ENCODE peak calls at places on chromosomes 16 and 17, in five cellular contexts. G, Y, R, K and C are unnamed samples.

GRCh38 chr16:21626659-21627277 is 25.6 kb downstream of the IGSF6 start:
- DNase-seq in G (peak), Y (peak), R (no peak), K (peak), C (no peak)

GRCh38 chr16:55539488-55539887 is 27.0 kb upstream of the CAPNS2 start:
- DNase-seq in G (no peak), Y (no peak), R (no peak), K (no peak), C (no peak)

GRCh38 chr17:49117581-49118230 is 14.9 kb upstream of the B4GALNT2 start:
- DNase-seq in G (no peak), Y (no peak), R (no peak), K (no peak), C (no peak)

GRCh38 chr17:32007463-32008298 is 498 bp downstream of the LRRC37B start:
- DNase-seq in G (peak), Y (peak), R (peak), K (no peak), C (peak)

GRCh38 chr17:49104511-49105074 is 28.0 kb upstream of the B4GALNT2 start:
- DNase-seq in G (no peak), Y (no peak), R (no peak), K (no peak), C (no peak)

GRCh38 chr16:83549836-83550569 is 257.8 kb upstream of the HSBP1 start:
- DNase-seq in G (no peak), Y (no peak), R (no peak), K (no peak), C (no peak)

GRCh38 chr16:75218256-75219076 is at the start of gene CTRB1:
- DNase-seq in G (no peak), Y (no peak), R (peak), K (no peak), C (no peak)

GRCh38 chr16:371729-372521 is 1.6 kb upstream of the MRPL28 start:
- DNase-seq in G (no peak), Y (no peak), R (no peak), K (no peak), C (peak)

GRCh38 chr16:74611721-74612120 is 4.8 kb upstream of the GLG1 start:
- DNase-seq in G (no peak), Y (no peak), R (no peak), K (no peak), C (no peak)

GRCh38 chr17:6455321-6455705 is 11.1 kb downstream of the PIMREG start:
- DNase-seq in G (no peak), Y (no peak), R (no peak), K (peak), C (peak)

GRCh38 chr16:23905027-23905426 is 69.2 kb downstream of the PRKCB start:
- DNase-seq in G (no peak), Y (peak), R (no peak), K (peak), C (no peak)

GRCh38 chr16:62954144-62955032 is 918.1 kb upstream of the CDH8 start:
- DNase-seq in G (no peak), Y (no peak), R (no peak), K (no peak), C (no peak)

GRCh38 chr17:2101448-2102257 is 46.8 kb downstream of the HIC1 start:
- DNase-seq in G (no peak), Y (no peak), R (peak), K (no peak), C (no peak)

GRCh38 chr17:83195330-83196087 is 116.1 kb downstream of the METRNL start:
- DNase-seq in G (peak), Y (no peak), R (no peak), K (no peak), C (peak)

GRCh38 chr17:63786961-63787711 is 13.2 kb downstream of the DDX42 start:
- DNase-seq in G (no peak), Y (no peak), R (no peak), K (no peak), C (no peak)

GRCh38 chr16:48499822-48500440 is 110.0 kb downstream of the N4BP1 start:
- DNase-seq in G (peak), Y (peak), R (peak), K (no peak), C (no peak)

GRCh38 chr17:47803201-47803600 is 18.4 kb downstream of the OSBPL7 start:
- DNase-seq in G (no peak), Y (no peak), R (no peak), K (no peak), C (no peak)

GRCh38 chr16:50399411-50399810 is 30.6 kb upstream of the BRD7 start:
- DNase-seq in G (no peak), Y (no peak), R (no peak), K (no peak), C (no peak)

GRCh38 chr17:39653662-39654331 is 11.4 kb upstream of the TCAP start:
- DNase-seq in G (peak), Y (peak), R (peak), K (peak), C (peak)

GRCh38 chr16:21134053-21134452 is 16.6 kb downstream of the DNAH3 start:
- DNase-seq in G (no peak), Y (no peak), R (no peak), K (no peak), C (no peak)

GRCh38 chr16:47374629-47375028 is 86.2 kb downstream of the ITFG1 start:
- DNase-seq in G (no peak), Y (peak), R (no peak), K (no peak), C (no peak)

GRCh38 chr17:28271431-28271830 is 47.6 kb upstream of the TMEM97 start:
- DNase-seq in G (no peak), Y (no peak), R (no peak), K (no peak), C (no peak)

GRCh38 chr17:57940653-57941329 is 14.4 kb downstream of the CUEDC1 start:
- DNase-seq in G (no peak), Y (no peak), R (no peak), K (no peak), C (no peak)

GRCh38 chr17:31416503-31416923 is 25.0 kb downstream of the RAB11FIP4 start:
- DNase-seq in G (peak), Y (no peak), R (no peak), K (peak), C (peak)

GRCh38 chr16:27520982-27521673 is 28.6 kb downstream of the GTF3C1 start:
- DNase-seq in G (no peak), Y (no peak), R (peak), K (no peak), C (no peak)

GRCh38 chr17:77382356-77382911 is 241.7 kb downstream of the SEC14L1 start:
- DNase-seq in G (no peak), Y (no peak), R (no peak), K (no peak), C (no peak)
- TF ChIP-seq CTCF in G (no peak), Y (no peak), R (no peak), K (no peak), C (no peak)

GRCh38 chr17:45786349-45786748 is 2.2 kb downstream of the CRHR1 start:
- DNase-seq in G (no peak), Y (no peak), R (no peak), K (no peak), C (no peak)

GRCh38 chr17:45785373-45786193 is 1.5 kb downstream of the CRHR1 start:
- DNase-seq in G (no peak), Y (no peak), R (no peak), K (no peak), C (no peak)

GRCh38 chr17:45783593-45784292 is 377 bp upstream of the CRHR1 start:
- DNase-seq in G (no peak), Y (peak), R (no peak), K (peak), C (peak)

GRCh38 chr17:45784293-45784582 is at the start of gene CRHR1:
- DNase-seq in G (no peak), Y (no peak), R (no peak), K (no peak), C (no peak)

DNA sequence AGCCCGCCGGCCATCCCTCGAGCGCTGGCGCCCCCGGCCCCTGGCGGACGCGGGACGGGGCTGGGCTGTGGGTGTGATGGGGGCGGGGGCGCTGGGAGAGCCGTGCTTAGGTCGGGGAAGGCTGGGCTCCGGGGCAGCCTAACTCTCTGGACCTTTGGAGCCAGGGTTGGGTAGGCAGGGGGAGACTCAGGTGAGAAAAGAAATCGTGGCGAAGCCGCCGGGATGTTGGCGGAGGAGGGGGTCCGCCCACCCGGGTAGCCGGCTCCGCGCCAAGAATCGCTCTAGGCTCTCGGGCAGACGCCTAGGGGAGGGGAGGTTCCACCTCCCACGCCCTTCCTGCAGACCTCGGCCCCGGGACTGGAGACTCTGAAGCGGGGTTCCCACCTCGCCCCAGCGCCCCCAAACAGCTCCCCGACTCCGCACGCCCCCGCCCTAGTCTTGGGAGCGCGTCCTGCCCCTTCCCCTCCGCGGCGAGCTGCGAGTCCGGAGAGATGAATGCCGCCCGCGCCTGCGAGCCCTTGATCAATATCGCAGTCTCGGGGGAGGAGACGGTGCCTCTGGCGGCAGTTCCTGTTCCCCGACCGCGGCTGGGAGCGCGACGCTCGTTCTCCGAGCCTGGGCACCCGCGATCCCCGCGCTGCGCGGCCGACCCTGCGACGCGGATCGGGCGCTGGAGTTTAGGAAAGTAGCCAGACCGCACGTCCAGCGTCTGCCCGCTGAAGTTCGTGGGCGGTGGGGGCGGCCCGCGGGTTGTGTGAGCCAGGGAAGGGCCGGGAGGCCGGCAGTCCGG is 658 bp downstream of the CRHR1 start:
- DNase-seq in G (no peak), Y (peak), R (no peak), K (peak), C (peak)
- TF ChIP-seq CTCF in G (no peak), Y (no peak), R (no peak), K (no peak), C (no peak)

GRCh38 chr16:1691956-1692355 is 13.9 kb downstream of the JPT2 start:
- DNase-seq in G (no peak), Y (peak), R (peak), K (no peak), C (no peak)

GRCh38 chr16:1689853-1690252 is 11.8 kb downstream of the JPT2 start:
- DNase-seq in G (no peak), Y (no peak), R (no peak), K (no peak), C (no peak)

GRCh38 chr16:1688807-1689560 is 10.9 kb downstream of the JPT2 start:
- DNase-seq in G (no peak), Y (no peak), R (no peak), K (no peak), C (no peak)

GRCh38 chr16:1690810-1691209 is 12.7 kb downstream of the JPT2 start:
- DNase-seq in G (no peak), Y (no peak), R (no peak), K (no peak), C (no peak)

DNA sequence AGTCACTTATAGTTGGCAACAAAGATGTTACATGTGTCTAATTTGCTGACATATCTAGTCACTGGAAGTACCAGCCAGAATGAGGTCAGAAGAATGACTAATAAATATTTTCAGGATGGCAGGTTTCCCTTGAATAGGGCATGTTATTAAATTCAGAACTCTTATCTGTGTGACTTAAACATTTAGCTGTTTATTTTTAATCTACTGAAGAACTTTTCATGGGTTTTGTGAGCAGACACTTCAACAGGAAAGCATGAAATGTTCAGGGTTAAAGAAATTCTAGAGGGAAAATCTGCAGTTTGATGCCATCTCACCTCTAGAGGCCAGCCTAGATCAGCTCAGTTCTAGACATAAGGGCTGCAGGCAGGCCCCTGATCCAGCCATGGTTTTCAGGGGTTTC is 13.2 kb downstream of the JPT2 start:
- DNase-seq in G (no peak), Y (no peak), R (no peak), K (no peak), C (no peak)
- TF ChIP-seq CTCF in G (no peak), Y (no peak), R (peak), K (no peak), C (no peak)

GRCh38 chr16:11497329-11497805 is 89.4 kb downstream of the LITAF start:
- DNase-seq in G (peak), Y (peak), R (peak), K (peak), C (no peak)
- TF ChIP-seq CTCF in G (peak), Y (no peak), R (no peak), K (no peak), C (no peak)

GRCh38 chr17:78349831-78350631 is 9.8 kb downstream of the SOCS3 start:
- DNase-seq in G (no peak), Y (no peak), R (no peak), K (no peak), C (no peak)
- TF ChIP-seq CTCF in G (no peak), Y (peak), R (no peak), K (no peak), C (no peak)

GRCh38 chr17:60371818-60372510 is 20.0 kb downstream of the USP32 start:
- DNase-seq in G (no peak), Y (no peak), R (no peak), K (no peak), C (no peak)
- TF ChIP-seq CTCF in G (no peak), Y (no peak), R (no peak), K (no peak), C (no peak)